ENCODE peak calls at places on chromosomes 5 and 9, in nine cellular contexts. One of them, this sample, is unnamed.

GRCh38 chr5:52497133-52497693 is 290.5 kb upstream of the ITGA1 start:
- DNase-seq in iPS-NIHi11: no peak
- DNase-seq in AG08396: no peak
- DNase-seq in amniotic epithelial cell: no peak
- DNase-seq in hippocampal formation: no peak
- DNase-seq in stimulated activated CD8-positive, alpha-beta memory T cell treated with anti-CD3 and anti-CD28 coated beads, Interleukin-15, amount 100 ng/mL, for 48 hours: no peak
- DNase-seq in activated naive CD8-positive, alpha-beta T cell treated with anti-CD3 and anti-CD28 coated beads, Interleukin-2, amount 50 U/mL, for 24 hours: no peak
- DNase-seq in lower leg skin: no peak
- DNase-seq in ureter: no peak
- DNase-seq in this sample: no peak

GRCh38 chr5:175851727-175852126 is 19.7 kb upstream of the CPLX2 start:
- DNase-seq in amniotic epithelial cell: no peak
- DNase-seq in lower leg skin: no peak
- DNase-seq in AG08396: no peak
- DNase-seq in hippocampal formation: no peak
- DNase-seq in activated naive CD8-positive, alpha-beta T cell treated with anti-CD3 and anti-CD28 coated beads, Interleukin-2, amount 50 U/mL, for 24 hours: no peak
- DNase-seq in iPS-NIHi11: no peak
- DNase-seq in ureter: no peak
- DNase-seq in stimulated activated CD8-positive, alpha-beta memory T cell treated with anti-CD3 and anti-CD28 coated beads, Interleukin-15, amount 100 ng/mL, for 48 hours: no peak
- DNase-seq in this sample: no peak

GRCh38 chr5:23484094-23484493 is 23.3 kb upstream of the PRDM9 start:
- DNase-seq in stimulated activated CD8-positive, alpha-beta memory T cell treated with anti-CD3 and anti-CD28 coated beads, Interleukin-15, amount 100 ng/mL, for 48 hours: no peak
- DNase-seq in ureter: no peak
- DNase-seq in lower leg skin: no peak
- DNase-seq in iPS-NIHi11: no peak
- DNase-seq in activated naive CD8-positive, alpha-beta T cell treated with anti-CD3 and anti-CD28 coated beads, Interleukin-2, amount 50 U/mL, for 24 hours: no peak
- DNase-seq in amniotic epithelial cell: no peak
- DNase-seq in hippocampal formation: no peak
- DNase-seq in AG08396: no peak
- DNase-seq in this sample: no peak

GRCh38 chr5:143166080-143166479 is 237.4 kb downstream of the NR3C1 start:
- DNase-seq in ureter: no peak
- DNase-seq in stimulated activated CD8-positive, alpha-beta memory T cell treated with anti-CD3 and anti-CD28 coated beads, Interleukin-15, amount 100 ng/mL, for 48 hours: no peak
- DNase-seq in iPS-NIHi11: no peak
- DNase-seq in amniotic epithelial cell: no peak
- DNase-seq in AG08396: no peak
- DNase-seq in lower leg skin: no peak
- DNase-seq in activated naive CD8-positive, alpha-beta T cell treated with anti-CD3 and anti-CD28 coated beads, Interleukin-2, amount 50 U/mL, for 24 hours: no peak
- DNase-seq in hippocampal formation: no peak
- DNase-seq in this sample: no peak

GRCh38 chr5:41610402-41610801 is 100.0 kb upstream of the PLCXD3 start:
- DNase-seq in AG08396: no peak
- DNase-seq in activated naive CD8-positive, alpha-beta T cell treated with anti-CD3 and anti-CD28 coated beads, Interleukin-2, amount 50 U/mL, for 24 hours: no peak
- DNase-seq in ureter: no peak
- DNase-seq in lower leg skin: no peak
- DNase-seq in iPS-NIHi11: no peak
- DNase-seq in amniotic epithelial cell: no peak
- DNase-seq in stimulated activated CD8-positive, alpha-beta memory T cell treated with anti-CD3 and anti-CD28 coated beads, Interleukin-15, amount 100 ng/mL, for 48 hours: no peak
- DNase-seq in hippocampal formation: no peak
- DNase-seq in this sample: no peak

GRCh38 chr5:142342128-142342981 is 17.5 kb upstream of the SPRY4 start:
- DNase-seq in AG08396: no peak
- DNase-seq in amniotic epithelial cell: peak
- DNase-seq in stimulated activated CD8-positive, alpha-beta memory T cell treated with anti-CD3 and anti-CD28 coated beads, Interleukin-15, amount 100 ng/mL, for 48 hours: no peak
- DNase-seq in ureter: no peak
- DNase-seq in hippocampal formation: no peak
- DNase-seq in iPS-NIHi11: no peak
- DNase-seq in activated naive CD8-positive, alpha-beta T cell treated with anti-CD3 and anti-CD28 coated beads, Interleukin-2, amount 50 U/mL, for 24 hours: no peak
- DNase-seq in lower leg skin: no peak
- DNase-seq in this sample: no peak

GRCh38 chr5:157961828-157962390 is 103.0 kb upstream of the CLINT1 start:
- DNase-seq in AG08396: no peak
- DNase-seq in hippocampal formation: no peak
- DNase-seq in iPS-NIHi11: no peak
- DNase-seq in amniotic epithelial cell: no peak
- DNase-seq in stimulated activated CD8-positive, alpha-beta memory T cell treated with anti-CD3 and anti-CD28 coated beads, Interleukin-15, amount 100 ng/mL, for 48 hours: no peak
- DNase-seq in ureter: no peak
- DNase-seq in activated naive CD8-positive, alpha-beta T cell treated with anti-CD3 and anti-CD28 coated beads, Interleukin-2, amount 50 U/mL, for 24 hours: no peak
- DNase-seq in lower leg skin: no peak
- DNase-seq in this sample: no peak

GRCh38 chr5:53479656-53480473 is 564 bp upstream of the FST start:
- DNase-seq in lower leg skin: peak
- DNase-seq in hippocampal formation: no peak
- DNase-seq in AG08396: peak
- DNase-seq in activated naive CD8-positive, alpha-beta T cell treated with anti-CD3 and anti-CD28 coated beads, Interleukin-2, amount 50 U/mL, for 24 hours: peak
- DNase-seq in iPS-NIHi11: peak
- DNase-seq in ureter: peak
- DNase-seq in stimulated activated CD8-positive, alpha-beta memory T cell treated with anti-CD3 and anti-CD28 coated beads, Interleukin-15, amount 100 ng/mL, for 48 hours: no peak
- DNase-seq in amniotic epithelial cell: no peak
- DNase-seq in this sample: peak

GRCh38 chr5:87410941-87411340 is 1.8 kb downstream of the CCNH start:
- DNase-seq in amniotic epithelial cell: peak
- DNase-seq in AG08396: peak
- DNase-seq in iPS-NIHi11: no peak
- DNase-seq in lower leg skin: no peak
- DNase-seq in hippocampal formation: no peak
- DNase-seq in stimulated activated CD8-positive, alpha-beta memory T cell treated with anti-CD3 and anti-CD28 coated beads, Interleukin-15, amount 100 ng/mL, for 48 hours: no peak
- DNase-seq in activated naive CD8-positive, alpha-beta T cell treated with anti-CD3 and anti-CD28 coated beads, Interleukin-2, amount 50 U/mL, for 24 hours: no peak
- DNase-seq in ureter: no peak
- DNase-seq in this sample: no peak

GRCh38 chr5:157219491-157220271 is 39.0 kb downstream of the ITK start:
- DNase-seq in lower leg skin: no peak
- DNase-seq in hippocampal formation: no peak
- DNase-seq in ureter: no peak
- DNase-seq in AG08396: no peak
- DNase-seq in amniotic epithelial cell: peak
- DNase-seq in activated naive CD8-positive, alpha-beta T cell treated with anti-CD3 and anti-CD28 coated beads, Interleukin-2, amount 50 U/mL, for 24 hours: no peak
- DNase-seq in stimulated activated CD8-positive, alpha-beta memory T cell treated with anti-CD3 and anti-CD28 coated beads, Interleukin-15, amount 100 ng/mL, for 48 hours: no peak
- DNase-seq in iPS-NIHi11: no peak
- DNase-seq in this sample: no peak

GRCh38 chr5:81400375-81400774 is 6.4 kb upstream of the ACOT12 start:
- DNase-seq in lower leg skin: no peak
- DNase-seq in ureter: no peak
- DNase-seq in activated naive CD8-positive, alpha-beta T cell treated with anti-CD3 and anti-CD28 coated beads, Interleukin-2, amount 50 U/mL, for 24 hours: no peak
- DNase-seq in iPS-NIHi11: no peak
- DNase-seq in stimulated activated CD8-positive, alpha-beta memory T cell treated with anti-CD3 and anti-CD28 coated beads, Interleukin-15, amount 100 ng/mL, for 48 hours: no peak
- DNase-seq in hippocampal formation: no peak
- DNase-seq in AG08396: no peak
- DNase-seq in amniotic epithelial cell: no peak
- DNase-seq in this sample: no peak

GRCh38 chr9:22382331-22382730 is 64.3 kb upstream of the DMRTA1 start:
- DNase-seq in iPS-NIHi11: no peak
- DNase-seq in AG08396: no peak
- DNase-seq in lower leg skin: no peak
- DNase-seq in activated naive CD8-positive, alpha-beta T cell treated with anti-CD3 and anti-CD28 coated beads, Interleukin-2, amount 50 U/mL, for 24 hours: no peak
- DNase-seq in hippocampal formation: no peak
- DNase-seq in ureter: no peak
- DNase-seq in amniotic epithelial cell: no peak
- DNase-seq in stimulated activated CD8-positive, alpha-beta memory T cell treated with anti-CD3 and anti-CD28 coated beads, Interleukin-15, amount 100 ng/mL, for 48 hours: no peak
- DNase-seq in this sample: no peak

GRCh38 chr5:167730121-167730520 is 561.3 kb upstream of the WWC1 start:
- DNase-seq in AG08396: peak
- DNase-seq in iPS-NIHi11: no peak
- DNase-seq in ureter: no peak
- DNase-seq in hippocampal formation: no peak
- DNase-seq in lower leg skin: no peak
- DNase-seq in stimulated activated CD8-positive, alpha-beta memory T cell treated with anti-CD3 and anti-CD28 coated beads, Interleukin-15, amount 100 ng/mL, for 48 hours: no peak
- DNase-seq in activated naive CD8-positive, alpha-beta T cell treated with anti-CD3 and anti-CD28 coated beads, Interleukin-2, amount 50 U/mL, for 24 hours: no peak
- DNase-seq in amniotic epithelial cell: peak
- DNase-seq in this sample: no peak

GRCh38 chr5:181224390-181225234 is 1.5 kb downstream of the TRIM41 start:
- DNase-seq in AG08396: no peak
- DNase-seq in ureter: no peak
- DNase-seq in amniotic epithelial cell: no peak
- DNase-seq in activated naive CD8-positive, alpha-beta T cell treated with anti-CD3 and anti-CD28 coated beads, Interleukin-2, amount 50 U/mL, for 24 hours: peak
- DNase-seq in lower leg skin: no peak
- DNase-seq in iPS-NIHi11: no peak
- DNase-seq in hippocampal formation: no peak
- DNase-seq in stimulated activated CD8-positive, alpha-beta memory T cell treated with anti-CD3 and anti-CD28 coated beads, Interleukin-15, amount 100 ng/mL, for 48 hours: no peak
- DNase-seq in this sample: no peak

GRCh38 chr5:72301557-72301956 is 18.5 kb downstream of the MRPS27 start:
- DNase-seq in lower leg skin: no peak
- DNase-seq in iPS-NIHi11: no peak
- DNase-seq in activated naive CD8-positive, alpha-beta T cell treated with anti-CD3 and anti-CD28 coated beads, Interleukin-2, amount 50 U/mL, for 24 hours: no peak
- DNase-seq in ureter: no peak
- DNase-seq in amniotic epithelial cell: no peak
- DNase-seq in hippocampal formation: no peak
- DNase-seq in AG08396: no peak
- DNase-seq in stimulated activated CD8-positive, alpha-beta memory T cell treated with anti-CD3 and anti-CD28 coated beads, Interleukin-15, amount 100 ng/mL, for 48 hours: no peak
- DNase-seq in this sample: no peak

GRCh38 chr5:18314192-18314778 is 680.0 kb downstream of the TAF11L14 start:
- DNase-seq in iPS-NIHi11: peak
- DNase-seq in amniotic epithelial cell: peak
- DNase-seq in hippocampal formation: no peak
- DNase-seq in ureter: no peak
- DNase-seq in stimulated activated CD8-positive, alpha-beta memory T cell treated with anti-CD3 and anti-CD28 coated beads, Interleukin-15, amount 100 ng/mL, for 48 hours: no peak
- DNase-seq in AG08396: peak
- DNase-seq in lower leg skin: no peak
- DNase-seq in activated naive CD8-positive, alpha-beta T cell treated with anti-CD3 and anti-CD28 coated beads, Interleukin-2, amount 50 U/mL, for 24 hours: no peak
- DNase-seq in this sample: no peak

GRCh38 chr9:124202447-124202971 is 55.2 kb upstream of the NEK6 start:
- DNase-seq in lower leg skin: no peak
- DNase-seq in hippocampal formation: peak
- DNase-seq in amniotic epithelial cell: no peak
- DNase-seq in iPS-NIHi11: no peak
- DNase-seq in activated naive CD8-positive, alpha-beta T cell treated with anti-CD3 and anti-CD28 coated beads, Interleukin-2, amount 50 U/mL, for 24 hours: peak
- DNase-seq in AG08396: no peak
- DNase-seq in stimulated activated CD8-positive, alpha-beta memory T cell treated with anti-CD3 and anti-CD28 coated beads, Interleukin-15, amount 100 ng/mL, for 48 hours: peak
- DNase-seq in ureter: no peak
- DNase-seq in this sample: no peak

GRCh38 chr9:76654575-76654974 is 109.7 kb upstream of the PCA3 start:
- DNase-seq in iPS-NIHi11: no peak
- DNase-seq in stimulated activated CD8-positive, alpha-beta memory T cell treated with anti-CD3 and anti-CD28 coated beads, Interleukin-15, amount 100 ng/mL, for 48 hours: no peak
- DNase-seq in hippocampal formation: no peak
- DNase-seq in activated naive CD8-positive, alpha-beta T cell treated with anti-CD3 and anti-CD28 coated beads, Interleukin-2, amount 50 U/mL, for 24 hours: no peak
- DNase-seq in lower leg skin: no peak
- DNase-seq in amniotic epithelial cell: peak
- DNase-seq in AG08396: peak
- DNase-seq in ureter: no peak
- DNase-seq in this sample: no peak

This sample was measured in 8988T.